ENCODE peak calls at places on chromosomes 3 and 15, in five cellular contexts. I is mesenchymal stem cell, U is H1, H is IMR-90, G is neuronal stem cell. R is an unnamed sample.

GRCh38 chr3:185989511-185989910 is 51.7 kb upstream of the TRA2B start:
- DNase-seq in I (no peak), U (no peak), H (no peak), G (no peak), R (no peak)

GRCh38 chr3:46913644-46914043 is 36.1 kb downstream of the PTH1R start:
- DNase-seq in I (no peak), U (no peak), H (peak; percentile 81), G (no peak), R (no peak)

GRCh38 chr15:68584704-68585573 is 6.1 kb downstream of the CORO2B start:
- DNase-seq in I (no peak), U (no peak), H (no peak), G (no peak), R (no peak)

GRCh38 chr3:3705090-3705775 is 94.0 kb upstream of the LRRN1 start:
- DNase-seq in I (no peak), U (no peak), H (no peak), G (peak; percentile 27), R (no peak)

GRCh38 chr15:91298101-91298500 is 198.0 kb downstream of the SV2B start:
- DNase-seq in I (no peak), U (no peak), H (no peak), G (no peak), R (no peak)

GRCh38 chr3:153055217-153055616 is 106.8 kb upstream of the RAP2B start:
- DNase-seq in I (no peak), U (no peak), H (no peak), G (no peak), R (no peak)

GRCh38 chr15:64354683-64355558 is 1.1 kb downstream of the CSNK1G1 start:
- DNase-seq in I (no peak), U (no peak), H (no peak), G (peak; percentile 8), R (no peak)

GRCh38 chr15:75178171-75178937 is 23.3 kb upstream of the C15orf39 start:
- DNase-seq in I (peak; percentile 49), U (no peak), H (no peak), G (no peak), R (no peak)

GRCh38 chr15:44710236-44711088 is 661 bp downstream of the PATL2 start:
- DNase-seq in I (peak; percentile 78), U (no peak), H (peak; percentile 42), G (no peak), R (no peak)

GRCh38 chr15:90482124-90483011 is 47.4 kb upstream of the CRTC3 start:
- DNase-seq in I (peak; percentile 64), U (no peak), H (peak; percentile 66), G (peak; percentile 35), R (peak; percentile 69)

GRCh38 chr3:3740061-3740460 is 59.2 kb upstream of the LRRN1 start:
- DNase-seq in I (no peak), U (no peak), H (no peak), G (no peak), R (peak; percentile 71)

GRCh38 chr3:124174463-124174862 is 182.5 kb upstream of the ROPN1 start:
- DNase-seq in I (no peak), U (no peak), H (no peak), G (no peak), R (no peak)

GRCh38 chr3:56125358-56126005 is 342.8 kb downstream of the ERC2 start:
- DNase-seq in I (peak; percentile 86), U (no peak), H (peak; percentile 80), G (no peak), R (peak; percentile 87)

GRCh38 chr3:150409527-150410310 is 1.6 kb downstream of the TSC22D2 start:
- DNase-seq in I (peak; percentile 85), U (no peak), H (peak; percentile 60), G (peak; percentile 76), R (peak; percentile 79)

GRCh38 chr3:173552526-173552925 is 155.0 kb downstream of the NLGN1 start:
- DNase-seq in I (no peak), U (no peak), H (peak; percentile 13), G (no peak), R (no peak)

GRCh38 chr15:36903922-36904479 is 196.3 kb downstream of the MEIS2 start:
- DNase-seq in I (peak; percentile 21), U (no peak), H (no peak), G (no peak), R (no peak)

GRCh38 chr15:88300018-88300549 is 43.5 kb upstream of the NTRK3 start:
- DNase-seq in I (no peak), U (no peak), H (no peak), G (no peak), R (no peak)

GRCh38 chr15:99100245-99101173 is 4.4 kb upstream of the SYNM start:
- DNase-seq in I (peak; percentile 76), U (no peak), H (peak; percentile 63), G (peak; percentile 67), R (peak; percentile 74)

GRCh38 chr15:66932634-66933024 is 132.8 kb upstream of the SMAD3 start:
- DNase-seq in I (no peak), U (no peak), H (no peak), G (no peak), R (no peak)

GRCh38 chr3:32254268-32254667 is 15.8 kb downstream of the CMTM8 start:
- DNase-seq in I (no peak), U (no peak), H (no peak), G (no peak), R (no peak)

GRCh38 chr3:156750191-156750873 is 75.8 kb upstream of the LEKR1 start:
- DNase-seq in I (peak; percentile 75), U (no peak), H (peak; percentile 65), G (no peak), R (no peak)

GRCh38 chr3:52153389-52154096 is 680 bp downstream of the POC1A start:
- DNase-seq in I (peak; percentile 25), U (peak; percentile 46), H (peak; percentile 11), G (no peak), R (peak; percentile 67)

GRCh38 chr15:36614016-36614415 is 34.6 kb downstream of the CDIN1 start:
- DNase-seq in I (no peak), U (no peak), H (no peak), G (no peak), R (no peak)

GRCh38 chr3:14849831-14850230 is 31.1 kb downstream of the FGD5 start:
- DNase-seq in I (no peak), U (no peak), H (no peak), G (no peak), R (no peak)

GRCh38 chr3:44883999-44884431 is 9.6 kb downstream of the TGM4 start:
- DNase-seq in I (peak; percentile 41), U (no peak), H (peak; percentile 95), G (no peak), R (peak; percentile 39)

GRCh38 chr15:45714501-45715488 is 80.0 kb downstream of the SQOR start:
- DNase-seq in I (peak; percentile 81), U (peak; percentile 38), H (peak; percentile 72), G (peak; percentile 68), R (peak; percentile 46)

GRCh38 chr3:102718651-102719050 is 283.8 kb downstream of the ZPLD1 start:
- DNase-seq in I (no peak), U (no peak), H (no peak), G (no peak), R (no peak)

GRCh38 chr15:49085696-49086459 is 39.6 kb upstream of the SECISBP2L start:
- DNase-seq in I (no peak), U (no peak), H (peak; percentile 7), G (no peak), R (peak; percentile 86)

GRCh38 chr3:82157952-82158351 is 396.5 kb upstream of the GBE1 start:
- DNase-seq in I (peak; percentile 18), U (no peak), H (peak; percentile 52), G (no peak), R (no peak)

DNA sequence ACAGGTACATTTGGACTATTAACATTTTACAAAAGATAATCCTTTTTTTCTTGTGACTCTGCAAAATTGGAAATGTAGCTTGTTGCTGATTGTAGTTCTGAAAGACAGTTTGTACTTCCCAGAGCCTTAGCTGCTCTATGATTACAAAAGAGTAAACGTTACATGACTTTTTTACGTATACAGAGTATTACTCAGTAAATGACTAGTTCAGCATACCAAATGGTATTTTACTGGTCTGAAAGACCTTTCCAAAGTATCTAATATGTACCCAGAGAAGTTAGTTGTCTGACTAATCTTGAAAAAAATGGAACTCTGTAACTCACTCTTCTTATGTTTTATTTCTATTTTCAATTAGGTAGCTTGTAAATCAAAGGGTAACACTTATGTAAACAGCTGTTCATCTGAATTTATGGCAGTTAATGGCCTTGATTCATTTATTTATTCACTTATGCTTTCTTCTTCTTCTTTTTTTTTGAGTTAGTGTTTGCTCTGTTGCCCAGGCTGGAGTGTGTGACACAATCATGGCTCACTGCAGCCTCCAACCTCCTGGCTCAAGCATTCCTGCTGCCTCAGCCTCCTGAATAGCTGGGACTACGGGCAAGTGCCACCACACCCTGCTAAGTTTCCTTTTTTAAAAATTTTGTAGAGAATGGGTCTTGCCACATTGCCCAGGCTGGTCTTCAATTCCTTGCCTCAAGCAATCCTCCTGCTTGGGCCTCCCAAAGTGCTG is 151.7 kb downstream of the C3orf38 start:
- DNase-seq in I (peak; percentile 33), U (no peak), H (no peak), G (no peak), R (no peak)
- H2BK5ac ChIP-seq in I (no peak overlapping the region), U (no peak overlapping the region), H (no peak overlapping the region), G (no peak overlapping the region), R (no peak overlapping the region)

DNA sequence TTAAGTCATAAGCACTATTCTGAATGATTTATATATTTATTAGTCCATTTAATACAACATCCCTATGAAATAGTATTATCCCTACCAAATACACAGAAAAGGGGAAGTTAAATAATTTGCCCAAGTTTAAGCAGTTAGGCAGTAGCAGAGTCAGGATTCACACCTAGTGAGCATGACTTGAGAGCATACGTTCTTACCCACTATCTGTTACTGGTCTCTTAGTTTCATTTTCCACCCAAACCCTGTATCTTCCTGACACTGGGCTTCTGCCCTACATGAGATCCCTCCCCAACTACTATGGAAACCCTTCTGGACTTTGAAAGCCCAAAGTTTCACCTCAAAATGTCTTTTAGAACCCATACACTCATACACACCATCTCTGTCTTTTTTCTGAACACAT is 4.4 kb upstream of the ATOSA start:
- DNase-seq in I (no peak), U (no peak), H (no peak), G (no peak), R (no peak)
- H2AFZ ChIP-seq in I (no peak overlapping the region), U (no peak overlapping the region), H (no peak overlapping the region), G (no peak overlapping the region), R (no peak overlapping the region)

GRCh38 chr3:58369876-58370275 is 37.2 kb downstream of the PXK start:
- DNase-seq in I (no peak), U (no peak), H (no peak), G (no peak), R (no peak)
- H3K4me3 ChIP-seq in I (no peak overlapping the region), U (no peak overlapping the region), H (no peak overlapping the region), G (no peak overlapping the region), R (no peak overlapping the region)

GRCh38 chr3:197527569-197527968 is 28.2 kb downstream of the BDH1 start:
- DNase-seq in I (no peak), U (no peak), H (no peak), G (no peak), R (no peak)
- H2BK5ac ChIP-seq in I (no peak overlapping the region), U (no peak overlapping the region), H (no peak overlapping the region), G (no peak overlapping the region), R (no peak overlapping the region)

GRCh38 chr3:48711727-48712126 is 5.3 kb downstream of the IP6K2 start:
- DNase-seq in I (no peak), U (no peak), H (no peak), G (no peak), R (no peak)

GRCh38 chr3:48715179-48715800 is 1.7 kb downstream of the IP6K2 start:
- DNase-seq in I (peak; percentile 86), U (no peak), H (peak; percentile 69), G (peak; percentile 45), R (peak; percentile 19)

GRCh38 chr3:48716982-48717746 is at the start of gene IP6K2:
- DNase-seq in I (peak; percentile 98), U (peak; percentile 97), H (peak; percentile 97), G (peak; percentile 96), R (peak; percentile 100)

GRCh38 chr3:48716508-48716981 is 476 bp downstream of the IP6K2 start:
- DNase-seq in I (peak; percentile 23), U (no peak), H (no peak), G (no peak), R (peak; percentile 52)
- H2AFZ ChIP-seq in I (no peak overlapping the region), U (no peak overlapping the region), H (peak overlapping the region; percentile 59), G (peak overlapping the region; percentile 66), R (peak overlapping the region; percentile 30)